ENCODE peak calls at places on chromosomes 1 and 21, in nine cellular contexts. R, F, H, O, M, A, N, C and Z are unnamed samples.

GRCh38 chr1:221356693-221357092 is 385.2 kb downstream of the DUSP10 start:
- DNase-seq in N (no peak), R (no peak), H (no peak), M (no peak), A (no peak), F (no peak), O (no peak), C (no peak), Z (no peak)

GRCh38 chr1:38804062-38804886 is 55.3 kb downstream of the RRAGC start:
- DNase-seq in C (peak), A (no peak), N (no peak), M (no peak), O (no peak), H (no peak), F (no peak), R (no peak), Z (no peak)

GRCh38 chr1:64060611-64061302 is 142.7 kb upstream of the UBE2U start:
- DNase-seq in M (no peak), F (no peak), C (no peak), N (no peak), O (no peak), A (no peak), R (no peak), H (no peak), Z (no peak)

GRCh38 chr1:41537788-41538351 is 53.4 kb upstream of the EDN2 start:
- DNase-seq in N (peak), O (no peak), C (peak), A (no peak), F (peak), R (no peak), H (no peak), M (no peak), Z (no peak)

GRCh38 chr1:168261390-168261789 is 19.3 kb upstream of the TBX19 start:
- DNase-seq in H (no peak), M (no peak), F (no peak), O (no peak), C (no peak), A (no peak), R (no peak), N (peak), Z (no peak)

GRCh38 chr1:20164694-20165202 is 21.1 kb upstream of the UBXN10 start:
- DNase-seq in O (no peak), H (no peak), F (no peak), A (no peak), C (peak), R (no peak), M (no peak), N (no peak), Z (no peak)

GRCh38 chr1:67683736-67684525 is 1.1 kb upstream of the GADD45A start:
- DNase-seq in C (peak), H (no peak), A (no peak), M (no peak), F (no peak), R (no peak), N (peak), O (no peak), Z (no peak)

GRCh38 chr1:71033136-71033535 is 14.5 kb downstream of the PTGER3 start:
- DNase-seq in A (no peak), O (no peak), M (no peak), F (no peak), H (no peak), R (no peak), C (no peak), N (no peak), Z (no peak)

GRCh38 chr1:77832889-77833288 is 53.4 kb downstream of the MIGA1 start:
- DNase-seq in O (no peak), F (peak), C (peak), H (no peak), A (no peak), R (no peak), M (no peak), N (peak), Z (no peak)

GRCh38 chr1:41919764-41920397 is 1.2 kb upstream of the HIVEP3 start:
- DNase-seq in N (peak), M (peak), H (peak), F (peak), R (peak), O (peak), C (peak), A (no peak), Z (peak)

GRCh38 chr1:20616468-20617156 is 16.6 kb upstream of the PINK1 start:
- DNase-seq in C (peak), F (no peak), N (no peak), A (no peak), O (no peak), H (no peak), R (no peak), M (no peak), Z (no peak)

GRCh38 chr1:241857131-241857530 is 9.1 kb downstream of the EXO1 start:
- DNase-seq in C (no peak), M (no peak), O (no peak), R (no peak), F (no peak), H (no peak), A (no peak), N (no peak), Z (no peak)

GRCh38 chr1:96416111-96416595 is 305.4 kb upstream of the PTBP2 start:
- DNase-seq in F (peak), H (no peak), M (no peak), R (no peak), N (peak), A (no peak), C (peak), O (no peak), Z (no peak)

GRCh38 chr1:172627702-172628101 is 31.2 kb upstream of the FASLG start:
- DNase-seq in F (no peak), O (no peak), A (no peak), N (no peak), C (no peak), M (no peak), R (no peak), H (no peak), Z (no peak)

GRCh38 chr1:200298242-200298641 is 111.6 kb downstream of the ZNF281 start:
- DNase-seq in O (no peak), R (no peak), M (no peak), A (no peak), N (no peak), C (no peak), F (no peak), H (no peak), Z (no peak)

GRCh38 chr1:175783126-175783722 is 39.8 kb upstream of the TNR start:
- DNase-seq in C (no peak), O (no peak), F (no peak), H (no peak), R (no peak), M (no peak), A (no peak), N (no peak), Z (no peak)

GRCh38 chr21:42570362-42570761 is 56.7 kb downstream of the SLC37A1 start:
- DNase-seq in F (no peak), O (no peak), H (no peak), N (no peak), A (no peak), R (no peak), M (no peak), C (no peak), Z (no peak)

GRCh38 chr1:18339161-18339560 is 141.6 kb upstream of the KLHDC7A start:
- DNase-seq in R (no peak), H (no peak), M (no peak), O (no peak), F (no peak), A (no peak), C (peak), N (no peak), Z (no peak)

GRCh38 chr1:203704120-203704519 is 60.9 kb upstream of the LAX1 start:
- DNase-seq in A (no peak), H (no peak), N (no peak), C (no peak), M (no peak), F (peak), O (no peak), R (no peak), Z (no peak)

GRCh38 chr1:43849670-43850069 is 83.9 kb upstream of the ARTN start:
- DNase-seq in C (no peak), F (no peak), H (no peak), N (no peak), R (no peak), O (no peak), A (no peak), M (no peak), Z (no peak)